ENCODE peak calls at places on chromosomes 4 and X, in six cellular contexts. A, J, P, C, X and R are unnamed samples.

GRCh38 chr4:186651624-186652023 is 72.0 kb downstream of the FAT1 start:
- DNase-seq in A (no peak), J (no peak), P (peak), C (peak), X (peak), R (peak)

GRCh38 chrX:131279617-131280016 is 9.5 kb downstream of the IGSF1 start:
- DNase-seq in A (no peak), J (no peak), P (no peak), C (no peak), X (no peak), R (no peak)

GRCh38 chr4:149441338-149441737 is 374.3 kb downstream of the IQCM start:
- DNase-seq in A (no peak), J (no peak), P (no peak), C (no peak), X (peak), R (no peak)

GRCh38 chrX:110420771-110421498 is 62.3 kb downstream of the RTL9 start:
- DNase-seq in A (no peak), J (no peak), P (no peak), C (peak), X (no peak), R (peak)

GRCh38 chrX:20029728-20030127 is 38.9 kb upstream of the BCLAF3 start:
- DNase-seq in A (peak), J (peak), P (no peak), C (no peak), X (no peak), R (no peak)

GRCh38 chr4:113260671-113261070 is 211.2 kb downstream of the ANK2 start:
- DNase-seq in A (no peak), J (no peak), P (no peak), C (no peak), X (no peak), R (no peak)

GRCh38 chr4:38046735-38047487 is 86.7 kb downstream of the PTTG2 start:
- DNase-seq in A (no peak), J (no peak), P (no peak), C (no peak), X (peak), R (no peak)

GRCh38 chr4:184479516-184479950 is 5.2 kb upstream of the IRF2 start:
- DNase-seq in A (peak), J (no peak), P (no peak), C (no peak), X (no peak), R (no peak)

GRCh38 chrX:11421816-11422528 is 128.8 kb downstream of the AMELX start:
- DNase-seq in A (no peak), J (no peak), P (no peak), C (no peak), X (no peak), R (no peak)

GRCh38 chr4:1731180-1731579 is 9.9 kb downstream of the TACC3 start:
- DNase-seq in A (no peak), J (no peak), P (peak), C (no peak), X (peak), R (no peak)

GRCh38 chr4:121050251-121050650 is 22.1 kb downstream of the NDNF start:
- DNase-seq in A (no peak), J (no peak), P (no peak), C (no peak), X (peak), R (no peak)

GRCh38 chrX:123990602-123991001 is 29.1 kb downstream of the STAG2 start:
- DNase-seq in A (no peak), J (no peak), P (no peak), C (no peak), X (no peak), R (peak)

GRCh38 chrX:122475306-122475705 is 708.8 kb upstream of the GRIA3 start:
- DNase-seq in A (no peak), J (no peak), P (no peak), C (no peak), X (no peak), R (no peak)

GRCh38 chrX:134929813-134930212 is 61.0 kb upstream of the SMIM10 start:
- DNase-seq in A (no peak), J (no peak), P (no peak), C (no peak), X (no peak), R (no peak)

GRCh38 chrX:47941423-47941822 is 62.4 kb downstream of the ZNF182 start:
- DNase-seq in A (no peak), J (no peak), P (no peak), C (no peak), X (no peak), R (no peak)

GRCh38 chrX:55119712-55120111 is 30.9 kb downstream of the PAGE2 start:
- DNase-seq in A (no peak), J (no peak), P (no peak), C (no peak), X (peak), R (no peak)

GRCh38 chr4:119627267-119628190 is 1.1 kb downstream of the PDE5A start:
- DNase-seq in A (no peak), J (peak), P (peak), C (peak), X (peak), R (peak)

GRCh38 chr4:113574636-113575103 is 186.9 kb downstream of the CAMK2D start:
- DNase-seq in A (no peak), J (no peak), P (no peak), C (peak), X (peak), R (no peak)

GRCh38 chr4:184473515-184474260 is 662 bp downstream of the IRF2 start:
- DNase-seq in A (no peak), J (peak), P (peak), C (peak), X (peak), R (peak)

GRCh38 chr4:103361926-103362325 is 163.8 kb upstream of the CENPE start:
- DNase-seq in A (no peak), J (no peak), P (no peak), C (no peak), X (no peak), R (no peak)

GRCh38 chrX:51182545-51182944 is 150.1 kb upstream of the NUDT10 start:
- DNase-seq in A (no peak), J (no peak), P (no peak), C (peak), X (no peak), R (no peak)

GRCh38 chr4:65391814-65392213 is 278.5 kb downstream of the EPHA5 start:
- DNase-seq in A (no peak), J (no peak), P (no peak), C (no peak), X (peak), R (no peak)

GRCh38 chr4:147340547-147341225 is 140.2 kb upstream of the EDNRA start:
- DNase-seq in A (no peak), J (no peak), P (no peak), C (no peak), X (peak), R (no peak)

GRCh38 chrX:124860736-124861135 is 458.9 kb upstream of the TEX13C start:
- DNase-seq in A (no peak), J (no peak), P (no peak), C (no peak), X (no peak), R (no peak)

GRCh38 chr4:155573126-155573525 is 93.5 kb upstream of the GUCY1A1 start:
- DNase-seq in A (no peak), J (no peak), P (no peak), C (peak), X (no peak), R (no peak)

GRCh38 chr4:1589098-1589497 is 95.0 kb downstream of the FAM53A start:
- DNase-seq in A (no peak), J (no peak), P (no peak), C (no peak), X (no peak), R (no peak)

GRCh38 chr4:74757136-74757535 is 37.2 kb downstream of the BTC start:
- DNase-seq in A (no peak), J (no peak), P (no peak), C (no peak), X (no peak), R (no peak)

GRCh38 chrX:151801980-151802379 is 67.4 kb downstream of the CNGA2 start:
- DNase-seq in A (no peak), J (no peak), P (no peak), C (peak), X (no peak), R (no peak)